ENCODE peak calls at places on chromosomes 1 and 21, in four cellular contexts. Z is WTC11, A is K562, T is GM12878. Q is an unnamed sample.
A peak's percentile ranks its signal among the peaks of the same experiment; 100 is the strongest.

GRCh38 chr1:206001476-206001888 is 1.7 kb downstream of the RAB7B start:
- DNase-seq in Z (no peak), A (peak; percentile 83), T (no peak), Q (no peak)

GRCh38 chr1:2014181-2014580 is 5.0 kb upstream of the GABRD start:
- DNase-seq in Z (no peak), A (no peak), T (no peak), Q (no peak)

GRCh38 chr1:176241385-176242015 is 34.4 kb upstream of the COP1 start:
- DNase-seq in Z (no peak), A (peak; percentile 16), T (no peak), Q (no peak)

GRCh38 chr1:94817697-94818096 is 2.5 kb upstream of the SLC44A3 start:
- DNase-seq in Z (no peak), A (no peak), T (no peak), Q (peak; percentile 32)

GRCh38 chr1:60170709-60171108 is 97.1 kb upstream of the C1orf87 start:
- DNase-seq in Z (no peak), A (no peak), T (no peak), Q (no peak)

GRCh38 chr1:41766546-41766945 is 152.2 kb downstream of the HIVEP3 start:
- DNase-seq in Z (no peak), A (no peak), T (no peak), Q (no peak)

GRCh38 chr1:67833595-67833926 is 294 bp upstream of the GNG12 start:
- DNase-seq in Z (no peak), A (no peak), T (no peak), Q (no peak)

GRCh38 chr1:47661065-47661464 is 223.2 kb downstream of the FOXD2 start:
- DNase-seq in Z (no peak), A (no peak), T (no peak), Q (no peak)

GRCh38 chr1:70093250-70093975 is 112.0 kb downstream of the LRRC40 start:
- DNase-seq in Z (no peak), A (no peak), T (no peak), Q (no peak)

GRCh38 chr1:6466023-6466422 is at the start of gene TNFRSF25:
- DNase-seq in Z (peak; percentile 72), A (no peak), T (no peak), Q (no peak)

GRCh38 chr1:40090652-40091355 is 6.2 kb downstream of the PPT1 start:
- DNase-seq in Z (no peak), A (no peak), T (no peak), Q (no peak)

GRCh38 chr1:46749921-46750404 is 31.0 kb upstream of the EFCAB14 start:
- DNase-seq in Z (no peak), A (no peak), T (no peak), Q (no peak)

GRCh38 chr21:33069994-33070811 is at the start of gene OLIG1:
- DNase-seq in Z (peak; percentile 82), A (no peak), T (no peak), Q (no peak)

GRCh38 chr1:172893146-172893841 is 157.4 kb downstream of the TNFSF18 start:
- DNase-seq in Z (no peak), A (no peak), T (no peak), Q (no peak)

GRCh38 chr1:226738421-226738994 is 574 bp downstream of the ITPKB start:
- DNase-seq in Z (peak; percentile 42), A (no peak), T (no peak), Q (no peak)

GRCh38 chr1:46587072-46587471 is 17.0 kb downstream of the MKNK1 start:
- DNase-seq in Z (no peak), A (no peak), T (no peak), Q (no peak)

GRCh38 chr1:244322791-244323521 is 128.8 kb downstream of the ADSS2 start:
- DNase-seq in Z (no peak), A (peak; percentile 88), T (no peak), Q (peak; percentile 60)

GRCh38 chr1:182890927-182891610 is 51.9 kb downstream of the DHX9 start:
- DNase-seq in Z (no peak), A (no peak), T (no peak), Q (no peak)

GRCh38 chr1:190957565-190957964 is 479.9 kb upstream of the BRINP3 start:
- DNase-seq in Z (no peak), A (no peak), T (no peak), Q (no peak)

GRCh38 chr1:192477630-192478029 is 97.9 kb upstream of the RGS1 start:
- DNase-seq in Z (no peak), A (peak; percentile 18), T (peak; percentile 17), Q (peak; percentile 16)

GRCh38 chr1:164754088-164754600 is 195.2 kb downstream of the PBX1 start:
- DNase-seq in Z (no peak), A (no peak), T (no peak), Q (no peak)

GRCh38 chr1:121483234-121483633 is 298.5 kb downstream of the SRGAP2C start:
- DNase-seq in Z (no peak), A (no peak), T (no peak), Q (no peak)

GRCh38 chr1:89425056-89425455 is 61.2 kb downstream of the GBP6 start:
- DNase-seq in Z (no peak), A (no peak), T (no peak), Q (no peak)

GRCh38 chr1:198809247-198809646 is 170.4 kb downstream of the PTPRC start:
- DNase-seq in Z (no peak), A (no peak), T (no peak), Q (no peak)

DNA sequence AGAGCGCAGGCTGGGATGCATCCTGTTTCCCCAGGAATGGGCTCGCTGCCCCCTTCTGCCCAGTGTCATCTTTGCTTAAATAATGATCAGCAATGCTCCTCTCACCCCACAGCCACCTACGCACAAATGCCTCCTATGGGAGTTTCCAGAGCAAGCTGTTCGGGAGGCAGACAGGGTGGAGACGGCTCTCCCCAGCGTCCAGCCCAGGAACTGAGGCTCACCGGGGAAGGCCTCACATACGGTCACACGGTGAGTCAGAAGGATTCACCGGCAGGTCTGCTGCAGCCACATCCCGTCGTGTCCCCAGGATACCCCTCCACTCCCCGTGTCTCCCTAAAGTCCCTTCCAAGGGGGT is 40.3 kb upstream of the RUNX3 start:
- DNase-seq in Z (peak; percentile 52), A (peak; percentile 36), T (no peak), Q (peak; percentile 28)
- TF ChIP-seq TCF7 in Z (no peak), A (no peak), T (no peak), Q (no peak)

GRCh38 chr1:35454175-35454574 is 103.0 kb downstream of the KIAA0319L start:
- DNase-seq in Z (no peak), A (no peak), T (no peak), Q (no peak)
- TF ChIP-seq TCF7 in Z (no peak), A (no peak), T (no peak), Q (no peak)

GRCh38 chr21:17742940-17743592 is 76.1 kb downstream of the C21orf91 start:
- DNase-seq in Z (no peak), A (no peak), T (peak; percentile 27), Q (no peak)

GRCh38 chr21:17742181-17742580 is 77.0 kb downstream of the C21orf91 start:
- DNase-seq in Z (no peak), A (no peak), T (no peak), Q (no peak)

GRCh38 chr21:17736072-17736471 is 83.1 kb downstream of the C21orf91 start:
- DNase-seq in Z (no peak), A (no peak), T (no peak), Q (no peak)

GRCh38 chr21:17733209-17733608 is 85.9 kb downstream of the C21orf91 start:
- DNase-seq in Z (no peak), A (no peak), T (no peak), Q (no peak)

DNA sequence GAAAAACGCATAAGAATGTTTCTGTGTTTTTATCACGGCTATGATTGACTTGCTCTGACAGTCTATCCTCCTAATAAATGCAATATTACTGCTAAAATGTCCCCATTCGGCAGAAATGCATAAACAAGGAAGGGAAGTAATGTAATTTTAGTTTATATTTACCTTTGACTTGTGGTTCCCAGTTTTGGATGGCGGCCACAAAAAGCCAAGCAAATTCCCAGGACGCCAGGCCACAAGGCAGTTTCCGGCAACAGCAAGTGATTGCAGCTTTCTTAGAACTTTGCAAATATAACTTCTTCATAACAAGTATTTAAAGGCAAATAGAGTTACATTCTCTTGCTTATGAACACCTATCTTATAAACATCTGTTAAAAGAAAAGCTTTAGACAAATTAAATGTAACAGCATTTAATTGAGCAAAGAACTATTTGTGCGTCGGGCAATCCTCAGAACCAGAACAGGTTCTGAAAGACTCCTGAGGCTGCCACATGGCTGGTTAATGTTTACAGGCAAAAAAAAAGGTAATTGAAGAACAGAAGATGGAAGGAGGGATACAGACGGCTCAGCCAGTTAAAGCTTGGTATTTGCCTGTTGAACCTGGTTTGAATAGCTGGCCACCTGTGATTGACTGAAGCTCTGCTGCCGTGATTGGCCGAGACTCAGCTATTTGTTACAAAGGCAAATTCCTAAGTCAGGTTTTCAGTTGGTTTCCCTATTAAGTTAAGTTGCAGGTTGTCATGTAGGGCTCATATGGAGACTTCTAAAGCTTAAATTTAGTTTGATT is 80.8 kb downstream of the C21orf91 start:
- DNase-seq in Z (no peak), A (no peak), T (no peak), Q (no peak)
- TF ChIP-seq TCF7 in Z (no peak), A (no peak), T (no peak), Q (no peak)

GRCh38 chr1:196611873-196612272 is 3.6 kb upstream of the KCNT2 start:
- DNase-seq in Z (peak; percentile 27), A (no peak), T (no peak), Q (no peak)
- TF ChIP-seq TCF7 in Z (no peak), A (no peak), T (no peak), Q (no peak)